ENCODE peak calls at places on chromosomes 3 and 15, in eight cellular contexts. One of them, this sample, is unnamed.

GRCh38 chr3:107130089-107130700 is 247.0 kb upstream of the CCDC54 start:
- DNase-seq in GM18507: no peak
- DNase-seq in aorta: no peak
- DNase-seq in GM12864: no peak
- DNase-seq in amygdala: no peak
- DNase-seq in memory B cell: no peak
- DNase-seq in mammary epithelial cell: no peak
- DNase-seq in Peyer's patch: no peak
- DNase-seq in this sample: no peak

GRCh38 chr15:98554272-98555172 is 93.8 kb upstream of the IGF1R start:
- DNase-seq in GM12864: no peak
- DNase-seq in Peyer's patch: no peak
- DNase-seq in GM18507: no peak
- DNase-seq in aorta: no peak
- DNase-seq in amygdala: no peak
- DNase-seq in memory B cell: no peak
- DNase-seq in mammary epithelial cell: no peak
- DNase-seq in this sample: no peak

GRCh38 chr3:65714138-65714537 is 324.6 kb downstream of the MAGI1 start:
- DNase-seq in aorta: no peak
- DNase-seq in Peyer's patch: no peak
- DNase-seq in mammary epithelial cell: no peak
- DNase-seq in GM12864: no peak
- DNase-seq in amygdala: no peak
- DNase-seq in GM18507: no peak
- DNase-seq in memory B cell: no peak
- DNase-seq in this sample: no peak

GRCh38 chr3:52890735-52891134 is 6.6 kb downstream of the STIMATE start:
- DNase-seq in aorta: no peak
- DNase-seq in GM12864: no peak
- DNase-seq in Peyer's patch: no peak
- DNase-seq in memory B cell: no peak
- DNase-seq in amygdala: no peak
- DNase-seq in GM18507: no peak
- DNase-seq in mammary epithelial cell: no peak
- DNase-seq in this sample: no peak

GRCh38 chr3:47315069-47315647 is 32.4 kb downstream of the KLHL18 start:
- DNase-seq in memory B cell: no peak
- DNase-seq in aorta: no peak
- DNase-seq in mammary epithelial cell: no peak
- DNase-seq in amygdala: no peak
- DNase-seq in GM12864: no peak
- DNase-seq in Peyer's patch: peak
- DNase-seq in GM18507: no peak
- DNase-seq in this sample: no peak

GRCh38 chr15:58159827-58160386 is 21.7 kb downstream of the AQP9 start:
- DNase-seq in GM12864: no peak
- DNase-seq in GM18507: no peak
- DNase-seq in mammary epithelial cell: no peak
- DNase-seq in amygdala: no peak
- DNase-seq in memory B cell: no peak
- DNase-seq in aorta: no peak
- DNase-seq in Peyer's patch: no peak
- DNase-seq in this sample: no peak

GRCh38 chr3:148930785-148931184 is 60.6 kb upstream of the GYG1 start:
- DNase-seq in amygdala: no peak
- DNase-seq in GM18507: no peak
- DNase-seq in Peyer's patch: no peak
- DNase-seq in mammary epithelial cell: no peak
- DNase-seq in GM12864: no peak
- DNase-seq in aorta: no peak
- DNase-seq in memory B cell: no peak
- DNase-seq in this sample: no peak

GRCh38 chr3:127456471-127457093 is 134.0 kb downstream of the TPRA1 start:
- DNase-seq in aorta: peak
- DNase-seq in GM12864: no peak
- DNase-seq in Peyer's patch: no peak
- DNase-seq in memory B cell: no peak
- DNase-seq in GM18507: no peak
- DNase-seq in amygdala: no peak
- DNase-seq in mammary epithelial cell: peak
- DNase-seq in this sample: no peak

GRCh38 chr3:131804565-131805133 is 230.2 kb downstream of the CPNE4 start:
- DNase-seq in GM12864: no peak
- DNase-seq in Peyer's patch: no peak
- DNase-seq in memory B cell: no peak
- DNase-seq in GM18507: no peak
- DNase-seq in mammary epithelial cell: no peak
- DNase-seq in aorta: no peak
- DNase-seq in amygdala: no peak
- DNase-seq in this sample: no peak

GRCh38 chr3:143302638-143303171 is 183.1 kb downstream of the CHST2 start:
- DNase-seq in GM18507: no peak
- DNase-seq in amygdala: no peak
- DNase-seq in Peyer's patch: peak
- DNase-seq in memory B cell: no peak
- DNase-seq in mammary epithelial cell: peak
- DNase-seq in GM12864: no peak
- DNase-seq in aorta: no peak
- DNase-seq in this sample: peak

This sample was measured in lower lobe of right lung.